ENCODE peak calls at places on chromosomes 12 and 14, in ten cellular contexts. One of them, this sample, is unnamed.

GRCh38 chr14:28243600-28243999 is 523.0 kb upstream of the FOXG1 start:
- DNase-seq in posterior cingulate gyrus: no peak
- DNase-seq in ELF-1: no peak
- DNase-seq in activated B cell treated with CpG ODN at 0.5 μM for 24 hours: no peak
- DNase-seq in T-cell: no peak
- DNase-seq in left cardiac atrium: no peak
- DNase-seq in mesothelial cell of epicardium: no peak
- DNase-seq in effector memory CD4-positive, alpha-beta T cell: no peak
- DNase-seq in kidney: no peak
- DNase-seq in WTC11: no peak
- DNase-seq in this sample: no peak

GRCh38 chr12:93127582-93128331 is 198.7 kb upstream of the EEA1 start:
- DNase-seq in posterior cingulate gyrus: no peak
- DNase-seq in ELF-1: peak; percentile 50
- DNase-seq in activated B cell treated with CpG ODN at 0.5 μM for 24 hours: no peak
- DNase-seq in T-cell: peak; percentile 0
- DNase-seq in left cardiac atrium: peak; percentile 79
- DNase-seq in mesothelial cell of epicardium: no peak
- DNase-seq in effector memory CD4-positive, alpha-beta T cell: no peak
- DNase-seq in kidney: peak; percentile 65
- DNase-seq in WTC11: peak; percentile 22
- DNase-seq in this sample: peak; percentile 26

GRCh38 chr12:72207094-72207493 is 65.1 kb upstream of the TRHDE start:
- DNase-seq in posterior cingulate gyrus: no peak
- DNase-seq in ELF-1: no peak
- DNase-seq in activated B cell treated with CpG ODN at 0.5 μM for 24 hours: no peak
- DNase-seq in T-cell: no peak
- DNase-seq in left cardiac atrium: no peak
- DNase-seq in mesothelial cell of epicardium: no peak
- DNase-seq in effector memory CD4-positive, alpha-beta T cell: no peak
- DNase-seq in kidney: no peak
- DNase-seq in WTC11: no peak
- DNase-seq in this sample: no peak

GRCh38 chr12:6268484-6269157 is 41.9 kb upstream of the PLEKHG6 start:
- DNase-seq in posterior cingulate gyrus: no peak
- DNase-seq in ELF-1: peak; percentile 44
- DNase-seq in activated B cell treated with CpG ODN at 0.5 μM for 24 hours: no peak
- DNase-seq in T-cell: no peak
- DNase-seq in left cardiac atrium: no peak
- DNase-seq in mesothelial cell of epicardium: no peak
- DNase-seq in effector memory CD4-positive, alpha-beta T cell: no peak
- DNase-seq in kidney: peak; percentile 75
- DNase-seq in WTC11: no peak
- DNase-seq in this sample: no peak

GRCh38 chr14:33335366-33335765 is 396.7 kb downstream of the NPAS3 start:
- DNase-seq in posterior cingulate gyrus: no peak
- DNase-seq in ELF-1: peak; percentile 71
- DNase-seq in activated B cell treated with CpG ODN at 0.5 μM for 24 hours: no peak
- DNase-seq in T-cell: no peak
- DNase-seq in left cardiac atrium: no peak
- DNase-seq in mesothelial cell of epicardium: no peak
- DNase-seq in effector memory CD4-positive, alpha-beta T cell: no peak
- DNase-seq in kidney: no peak
- DNase-seq in WTC11: no peak
- DNase-seq in this sample: no peak

GRCh38 chr12:124026755-124027745 is 54.0 kb downstream of the ZNF664 start:
- DNase-seq in posterior cingulate gyrus: no peak
- DNase-seq in ELF-1: no peak
- DNase-seq in activated B cell treated with CpG ODN at 0.5 μM for 24 hours: no peak
- DNase-seq in T-cell: no peak
- DNase-seq in left cardiac atrium: no peak
- DNase-seq in mesothelial cell of epicardium: no peak
- DNase-seq in effector memory CD4-positive, alpha-beta T cell: no peak
- DNase-seq in kidney: no peak
- DNase-seq in WTC11: no peak
- DNase-seq in this sample: no peak

GRCh38 chr12:105674871-105675699 is 344.6 kb downstream of the C12orf75 start:
- DNase-seq in posterior cingulate gyrus: no peak
- DNase-seq in ELF-1: no peak
- DNase-seq in activated B cell treated with CpG ODN at 0.5 μM for 24 hours: no peak
- DNase-seq in T-cell: no peak
- DNase-seq in left cardiac atrium: no peak
- DNase-seq in mesothelial cell of epicardium: no peak
- DNase-seq in effector memory CD4-positive, alpha-beta T cell: no peak
- DNase-seq in kidney: no peak
- DNase-seq in WTC11: no peak
- DNase-seq in this sample: no peak

GRCh38 chr12:116916714-116917114 is 6.0 kb downstream of the FBXW8 start:
- DNase-seq in posterior cingulate gyrus: no peak
- DNase-seq in ELF-1: peak; percentile 55
- DNase-seq in activated B cell treated with CpG ODN at 0.5 μM for 24 hours: no peak
- DNase-seq in T-cell: peak; percentile 39
- DNase-seq in left cardiac atrium: no peak
- DNase-seq in mesothelial cell of epicardium: no peak
- DNase-seq in effector memory CD4-positive, alpha-beta T cell: peak; percentile 23
- DNase-seq in kidney: no peak
- DNase-seq in WTC11: no peak
- DNase-seq in this sample: no peak

GRCh38 chr12:53204351-53204750 is 2.7 kb downstream of the ITGB7 start:
- DNase-seq in posterior cingulate gyrus: no peak
- DNase-seq in ELF-1: no peak
- DNase-seq in activated B cell treated with CpG ODN at 0.5 μM for 24 hours: no peak
- DNase-seq in T-cell: no peak
- DNase-seq in left cardiac atrium: no peak
- DNase-seq in mesothelial cell of epicardium: no peak
- DNase-seq in effector memory CD4-positive, alpha-beta T cell: no peak
- DNase-seq in kidney: no peak
- DNase-seq in WTC11: no peak
- DNase-seq in this sample: no peak

GRCh38 chr14:77220246-77221017 is 38.8 kb downstream of the TMEM63C start:
- DNase-seq in posterior cingulate gyrus: no peak
- DNase-seq in ELF-1: peak; percentile 34
- DNase-seq in activated B cell treated with CpG ODN at 0.5 μM for 24 hours: no peak
- DNase-seq in T-cell: no peak
- DNase-seq in left cardiac atrium: no peak
- DNase-seq in mesothelial cell of epicardium: no peak
- DNase-seq in effector memory CD4-positive, alpha-beta T cell: no peak
- DNase-seq in kidney: no peak
- DNase-seq in WTC11: no peak
- DNase-seq in this sample: no peak

GRCh38 chr12:5163661-5164060 is 120.0 kb downstream of the KCNA5 start:
- DNase-seq in posterior cingulate gyrus: no peak
- DNase-seq in ELF-1: no peak
- DNase-seq in activated B cell treated with CpG ODN at 0.5 μM for 24 hours: no peak
- DNase-seq in T-cell: no peak
- DNase-seq in left cardiac atrium: no peak
- DNase-seq in mesothelial cell of epicardium: no peak
- DNase-seq in effector memory CD4-positive, alpha-beta T cell: no peak
- DNase-seq in kidney: no peak
- DNase-seq in WTC11: no peak
- DNase-seq in this sample: no peak

GRCh38 chr14:53695692-53696091 is 260.9 kb downstream of the BMP4 start:
- DNase-seq in posterior cingulate gyrus: no peak
- DNase-seq in ELF-1: no peak
- DNase-seq in activated B cell treated with CpG ODN at 0.5 μM for 24 hours: no peak
- DNase-seq in T-cell: no peak
- DNase-seq in left cardiac atrium: no peak
- DNase-seq in mesothelial cell of epicardium: no peak
- DNase-seq in effector memory CD4-positive, alpha-beta T cell: no peak
- DNase-seq in kidney: no peak
- DNase-seq in WTC11: no peak
- DNase-seq in this sample: no peak